ENCODE peak calls at places on chromosomes 16 and 17, in nine cellular contexts. O is mucosa of descending colon, R is IMR-90, M is RWPE1, K is GM12865, H is fibroblast of mammary gland, P is A549, S is tibial artery, F is GM23338. Q is an unnamed sample.

GRCh38 chr17:81194941-81195901 is 27.5 kb downstream of the CEP131 start:
- DNase-seq in M (no peak), R (no peak), H (no peak), S (no peak), F (no peak), P (no peak), O (no peak), K (no peak), Q (peak)

GRCh38 chr17:78362671-78363070 is 2.8 kb upstream of the SOCS3 start:
- DNase-seq in H (no peak), K (no peak), F (peak), R (no peak), S (no peak), M (no peak), P (no peak), O (no peak), Q (no peak)

GRCh38 chr17:77815127-77815905 is 143.2 kb upstream of the TNRC6C start:
- DNase-seq in O (no peak), F (peak), P (no peak), M (no peak), S (peak), R (no peak), K (no peak), H (no peak), Q (no peak)

GRCh38 chr16:22098538-22099255 is 6.4 kb downstream of the VWA3A start:
- DNase-seq in F (peak), R (peak), S (no peak), K (peak), P (peak), O (peak), H (peak), M (peak), Q (no peak)

GRCh38 chr17:21452377-21453143 is 76.4 kb downstream of the KCNJ12 start:
- DNase-seq in M (peak), R (peak), H (peak), F (peak), K (no peak), O (peak), P (no peak), S (peak), Q (peak)

GRCh38 chr17:76365256-76365903 is 11.7 kb upstream of the PRPSAP1 start:
- DNase-seq in M (no peak), S (no peak), F (peak), P (no peak), R (no peak), O (no peak), K (peak), H (no peak), Q (no peak)

GRCh38 chr16:47667956-47668355 is 206.8 kb downstream of the PHKB start:
- DNase-seq in O (no peak), M (no peak), F (no peak), H (peak), K (no peak), R (peak), S (no peak), P (no peak), Q (no peak)

GRCh38 chr17:37614391-37614790 is 5.2 kb upstream of the SYNRG start:
- DNase-seq in H (peak), S (no peak), M (peak), F (no peak), R (peak), K (no peak), P (no peak), O (no peak), Q (no peak)

GRCh38 chr17:29042679-29043538 is at the start of gene PIPOX:
- DNase-seq in S (no peak), M (no peak), H (peak), K (peak), R (peak), O (peak), F (peak), P (no peak), Q (peak)

GRCh38 chr17:8846768-8847211 is 20.7 kb downstream of the PIK3R6 start:
- DNase-seq in F (peak), P (no peak), O (no peak), H (peak), K (no peak), S (no peak), M (peak), R (peak), Q (no peak)

GRCh38 chr16:83458612-83459011 is 349.2 kb upstream of the HSBP1 start:
- DNase-seq in H (peak), F (no peak), K (peak), S (no peak), O (no peak), P (no peak), M (no peak), R (peak), Q (no peak)

GRCh38 chr17:17748179-17748578 is 66.9 kb downstream of the RAI1 start:
- DNase-seq in S (no peak), O (no peak), M (no peak), K (peak), R (no peak), P (no peak), H (no peak), F (peak), Q (no peak)

GRCh38 chr17:64147110-64148016 is 17.4 kb upstream of the ERN1 start:
- DNase-seq in H (peak), O (no peak), R (no peak), F (peak), M (peak), S (no peak), K (peak), P (peak), Q (no peak)

GRCh38 chr16:28218109-28218508 is 6.3 kb upstream of the XPO6 start:
- DNase-seq in P (no peak), S (no peak), R (peak), K (peak), H (peak), F (peak), O (peak), M (no peak), Q (no peak)

GRCh38 chr17:68972119-68972704 is 17.0 kb upstream of the ABCA8 start:
- DNase-seq in P (peak), H (peak), F (peak), K (peak), O (peak), R (peak), S (no peak), M (peak), Q (no peak)

GRCh38 chr17:3558603-3559269 is 1.1 kb upstream of the TRPV3 start:
- DNase-seq in M (peak), H (peak), K (peak), F (no peak), R (peak), O (peak), S (no peak), P (no peak), Q (no peak)

GRCh38 chr17:37818689-37819088 is 73.8 kb upstream of the HNF1B start:
- DNase-seq in R (peak), H (peak), M (peak), K (no peak), O (peak), P (no peak), F (no peak), S (no peak), Q (no peak)

GRCh38 chr17:2030779-2031163 is 818 bp downstream of the DPH1 start:
- DNase-seq in F (no peak), O (no peak), M (no peak), H (peak), K (peak), P (no peak), R (no peak), S (no peak), Q (no peak)

GRCh38 chr16:78198299-78198698 is 98.8 kb downstream of the WWOX start:
- DNase-seq in M (no peak), R (no peak), F (no peak), H (no peak), K (no peak), O (no peak), P (no peak), S (no peak), Q (no peak)

GRCh38 chr16:11639925-11640899 is 28.0 kb upstream of the SNN start:
- DNase-seq in O (peak), H (peak), K (no peak), S (peak), P (peak), F (peak), R (peak), M (peak), Q (peak)

GRCh38 chr16:83603981-83604570 is 203.7 kb upstream of the HSBP1 start:
- DNase-seq in M (no peak), K (no peak), P (no peak), H (no peak), O (no peak), F (no peak), S (no peak), R (no peak), Q (no peak)

GRCh38 chr16:56513972-56514371 is 5.9 kb downstream of the BBS2 start:
- DNase-seq in H (peak), M (peak), O (peak), P (peak), K (peak), S (no peak), R (peak), F (peak), Q (no peak)

GRCh38 chr17:77106874-77107358 is 33.9 kb upstream of the SEC14L1 start:
- DNase-seq in S (no peak), R (no peak), M (no peak), P (no peak), F (peak), H (no peak), O (no peak), K (peak), Q (no peak)

GRCh38 chr16:17271687-17272086 is 199.1 kb downstream of the XYLT1 start:
- DNase-seq in R (peak), H (no peak), S (peak), K (no peak), F (no peak), P (no peak), M (no peak), O (peak), Q (no peak)

GRCh38 chr16:543301-544164 is 16.0 kb downstream of the CAPN15 start:
- DNase-seq in K (no peak), P (no peak), S (no peak), H (no peak), O (no peak), F (no peak), M (no peak), R (no peak), Q (no peak)

GRCh38 chr16:59048876-59049275 is 314.8 kb upstream of the GOT2 start:
- DNase-seq in S (no peak), M (no peak), H (no peak), R (no peak), O (no peak), P (no peak), F (no peak), K (no peak), Q (no peak)

GRCh38 chr17:80289631-80290030 is 29.0 kb downstream of the RNF213 start:
- DNase-seq in S (no peak), F (no peak), K (no peak), R (no peak), H (no peak), P (no peak), O (no peak), M (no peak), Q (no peak)

GRCh38 chr16:57623251-57624043 is 5.0 kb upstream of the ADGRG1 start:
- DNase-seq in M (peak), R (peak), S (no peak), F (peak), K (no peak), H (peak), O (peak), P (peak), Q (no peak)

GRCh38 chr16:63442246-63442645 is 1406.0 kb upstream of the CDH8 start:
- DNase-seq in H (no peak), P (no peak), S (no peak), M (no peak), F (no peak), R (no peak), K (no peak), O (no peak), Q (no peak)

GRCh38 chr17:65794572-65794971 is 233.1 kb upstream of the AXIN2 start:
- DNase-seq in P (peak), F (peak), O (peak), K (peak), M (peak), S (no peak), H (peak), R (peak), Q (no peak)

GRCh38 chr17:81794509-81794908 is 9.4 kb upstream of the GCGR start:
- DNase-seq in K (no peak), M (no peak), P (no peak), H (no peak), F (peak), S (no peak), R (no peak), O (peak), Q (no peak)

GRCh38 chr16:12162151-12162559 is 185.6 kb downstream of the SNX29 start:
- DNase-seq in P (no peak), F (no peak), K (no peak), S (no peak), R (peak), O (no peak), H (no peak), M (no peak), Q (no peak)

GRCh38 chr17:41338961-41339485 is 11.6 kb downstream of the KRT33A start:
- DNase-seq in P (no peak), S (no peak), H (no peak), K (peak), R (peak), O (no peak), F (no peak), M (peak), Q (no peak)

GRCh38 chr16:10753670-10754069 is 10.0 kb downstream of the NUBP1 start:
- DNase-seq in K (no peak), F (no peak), P (no peak), M (no peak), O (no peak), H (no peak), S (no peak), R (no peak), Q (no peak)

GRCh38 chr16:75380870-75381269 is 52.4 kb downstream of the CFDP1 start:
- DNase-seq in M (no peak), R (peak), K (no peak), F (no peak), H (no peak), P (no peak), O (no peak), S (no peak), Q (no peak)

GRCh38 chr16:56726926-56727325 is 3.0 kb upstream of the NUP93 start:
- DNase-seq in K (no peak), R (no peak), P (no peak), F (no peak), M (no peak), O (no peak), S (no peak), H (no peak), Q (no peak)

GRCh38 chr16:68074850-68075249 is 10.3 kb upstream of the NFATC3 start:
- DNase-seq in P (no peak), R (no peak), O (peak), M (no peak), F (no peak), H (no peak), S (no peak), K (peak), Q (no peak)

GRCh38 chr16:1965610-1966009 is 984 bp upstream of the RPS2 start:
- DNase-seq in M (no peak), S (no peak), P (no peak), R (no peak), F (no peak), K (no peak), H (no peak), O (no peak), Q (no peak)

GRCh38 chr17:55335625-55336024 is 70.9 kb downstream of the HLF start:
- DNase-seq in P (no peak), M (no peak), R (no peak), O (no peak), S (no peak), F (no peak), H (no peak), K (no peak), Q (no peak)

GRCh38 chr17:14196337-14196997 is 40.2 kb downstream of the CDRT15 start:
- DNase-seq in F (peak), R (no peak), H (no peak), M (no peak), S (no peak), P (no peak), O (no peak), K (no peak), Q (no peak)

GRCh38 chr16:65662236-65662635 is 540.4 kb upstream of the CDH11 start:
- DNase-seq in S (no peak), M (no peak), O (no peak), R (no peak), P (no peak), F (no peak), H (no peak), K (no peak), Q (no peak)

GRCh38 chr16:65666132-65666869 is 544.4 kb upstream of the CDH11 start:
- DNase-seq in K (no peak), O (no peak), S (no peak), P (no peak), M (peak), F (peak), R (no peak), H (no peak), Q (no peak)

GRCh38 chr16:65663774-65664173 is 541.9 kb upstream of the CDH11 start:
- DNase-seq in F (no peak), S (no peak), P (no peak), M (no peak), O (no peak), R (no peak), H (no peak), K (no peak), Q (no peak)

GRCh38 chr16:65661451-65661850 is 539.6 kb upstream of the CDH11 start:
- DNase-seq in K (no peak), O (no peak), S (no peak), P (no peak), R (no peak), M (no peak), F (no peak), H (no peak), Q (no peak)

GRCh38 chr16:65667013-65667578 is 545.2 kb upstream of the CDH11 start:
- DNase-seq in P (no peak), O (no peak), F (peak), S (no peak), R (peak), K (no peak), H (peak), M (peak), Q (no peak)
- TF ChIP-seq CTCF in P (no peak), O (no peak), F (peak), S (no peak), R (no peak), K (no peak), H (peak), M (no peak), Q (no peak)

GRCh38 chr17:34099859-34100258 is 155.2 kb upstream of the CCL2 start:
- DNase-seq in R (no peak), F (peak), O (no peak), S (no peak), K (no peak), M (no peak), P (no peak), H (no peak), Q (no peak)

GRCh38 chr17:34095101-34095500 is 160.0 kb upstream of the CCL2 start:
- DNase-seq in M (no peak), F (no peak), O (no peak), H (no peak), S (no peak), R (no peak), P (no peak), K (no peak), Q (no peak)

GRCh38 chr17:34098712-34099111 is 156.4 kb upstream of the CCL2 start:
- DNase-seq in R (no peak), K (no peak), F (no peak), S (no peak), H (peak), P (no peak), M (no peak), O (no peak), Q (no peak)
- TF ChIP-seq CTCF in R (no peak), K (no peak), F (no peak), S (no peak), H (no peak), P (no peak), M (no peak), O (no peak), Q (no peak)

GRCh38 chr16:55123652-55124051 is 193.0 kb downstream of the IRX5 start:
- DNase-seq in H (no peak), M (no peak), O (no peak), P (no peak), S (no peak), F (no peak), K (no peak), R (no peak), Q (no peak)

GRCh38 chr16:55116165-55116894 is 185.7 kb downstream of the IRX5 start:
- DNase-seq in K (no peak), O (no peak), P (no peak), R (peak), M (peak), S (peak), H (no peak), F (no peak), Q (no peak)

GRCh38 chr16:55115506-55115905 is 184.8 kb downstream of the IRX5 start:
- DNase-seq in R (no peak), P (no peak), F (no peak), O (no peak), H (no peak), K (no peak), S (no peak), M (no peak), Q (no peak)

GRCh38 chr16:55118701-55119260 is 188.1 kb downstream of the IRX5 start:
- DNase-seq in F (no peak), M (no peak), R (no peak), K (no peak), P (no peak), S (peak), H (no peak), O (no peak), Q (no peak)

DNA sequence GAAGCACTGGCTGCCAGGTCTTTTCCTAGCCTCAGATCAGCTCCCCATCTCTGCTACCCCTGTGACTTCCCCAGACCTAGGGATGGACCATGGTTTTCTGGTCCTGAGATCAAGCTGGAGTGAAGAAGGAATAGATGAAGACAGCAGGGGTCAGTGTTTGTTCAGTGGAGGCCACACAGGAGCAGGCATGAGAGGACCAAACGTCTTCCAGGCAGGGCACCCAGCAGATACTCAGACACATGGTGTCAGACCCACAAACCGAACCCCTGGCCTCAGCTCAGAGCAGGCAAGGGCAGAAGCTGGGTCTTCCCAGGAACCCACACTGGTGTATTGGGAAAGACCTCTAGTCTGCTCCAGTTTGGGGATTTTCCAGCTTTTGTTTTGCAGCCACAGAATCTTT is 189.7 kb downstream of the IRX5 start:
- DNase-seq in O (no peak), P (no peak), H (no peak), R (no peak), S (peak), K (no peak), F (peak), M (no peak), Q (no peak)
- TF ChIP-seq CTCF in O (no peak), P (no peak), H (no peak), R (no peak), S (no peak), K (no peak), F (peak), M (no peak), Q (no peak)

GRCh38 chr17:74008196-74008595 is 195.3 kb upstream of the RPL38 start:
- DNase-seq in H (peak), P (peak), R (no peak), M (no peak), K (peak), S (no peak), O (no peak), F (peak), Q (peak)
- TF ChIP-seq CTCF in H (peak), P (peak), R (no peak), M (no peak), K (no peak), S (no peak), O (no peak), F (peak), Q (peak)

GRCh38 chr17:39461113-39461910 is at the start of gene CDK12:
- DNase-seq in P (peak), K (peak), O (peak), S (peak), R (peak), F (peak), H (peak), M (peak), Q (peak)
- TF ChIP-seq CTCF in P (no peak), K (no peak), O (no peak), S (no peak), R (no peak), F (no peak), H (no peak), M (no peak), Q (no peak)

DNA sequence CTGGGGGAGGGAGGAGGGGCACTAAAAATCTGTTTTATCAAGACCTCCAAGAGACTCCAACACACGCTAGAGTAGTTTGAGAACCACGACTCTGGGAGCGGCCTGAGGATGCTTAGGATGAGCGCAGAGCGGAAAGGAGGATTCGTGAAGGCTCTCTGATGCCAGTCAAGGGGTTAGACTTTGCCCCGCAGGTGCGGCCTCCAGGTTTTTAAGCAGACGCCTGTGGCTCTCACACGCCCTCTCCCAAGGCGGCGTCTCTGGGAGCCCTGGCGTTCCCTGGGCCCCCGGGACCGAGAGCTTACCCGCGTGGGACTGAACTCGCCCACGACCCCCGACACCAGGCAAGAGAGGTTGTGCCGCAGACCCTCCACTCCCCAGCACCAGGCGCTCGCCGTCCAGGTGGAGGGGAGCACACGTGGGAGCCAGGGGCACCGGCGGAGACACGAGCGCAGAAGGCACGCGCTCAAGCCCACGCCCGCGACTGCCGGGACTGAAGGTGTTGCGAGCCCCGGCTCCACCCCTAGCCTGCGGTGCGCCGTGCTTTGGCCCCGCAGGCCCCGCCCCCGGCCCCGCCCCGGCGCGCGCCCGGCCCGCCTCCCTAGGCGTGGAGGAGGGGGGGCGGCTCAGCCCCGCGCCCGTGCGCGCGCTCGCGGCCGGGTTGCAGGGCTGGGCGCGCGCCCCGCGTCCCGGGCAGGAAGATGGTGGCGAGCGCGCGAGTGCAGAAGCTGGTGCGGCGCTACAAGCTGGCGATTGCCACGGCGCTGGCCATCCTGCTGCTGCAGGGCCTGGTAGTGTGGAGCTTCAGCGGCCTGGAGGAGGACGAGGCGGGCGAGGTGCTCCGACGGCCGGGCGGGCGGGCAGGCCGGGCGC is at the start of gene XYLT2:
- DNase-seq in O (peak), F (peak), S (peak), K (peak), H (peak), P (peak), R (peak), M (peak), Q (peak)
- TF ChIP-seq CTCF in O (no peak), F (no peak), S (no peak), K (no peak), H (no peak), P (no peak), R (no peak), M (no peak), Q (no peak)